ENCODE peak calls at places on chromosomes 12 and 14, in seven cellular contexts. V is nephron progenitor cell, W is neural crest cell, Q is brain microvascular endothelial cell, U is left lung, E is cardiac fibroblast, X is thoracic aorta. N is an unnamed sample.

GRCh38 chr12:124668602-124669001 is 101.2 kb upstream of the NCOR2 start:
- DNase-seq in V (no peak), W (no peak), Q (no peak), U (no peak), E (no peak), X (no peak), N (no peak)

GRCh38 chr14:90828642-90829487 is 12.6 kb upstream of the TTC7B start:
- DNase-seq in V (no peak), W (no peak), Q (no peak), U (no peak), E (no peak), X (no peak), N (no peak)

GRCh38 chr14:95164506-95164905 is 7.2 kb upstream of the DICER1 start:
- DNase-seq in V (no peak), W (no peak), Q (no peak), U (no peak), E (no peak), X (no peak), N (no peak)

GRCh38 chr12:92603741-92604432 is 98.9 kb upstream of the PLEKHG7 start:
- DNase-seq in V (no peak), W (no peak), Q (peak; percentile 11), U (no peak), E (peak; percentile 72), X (no peak), N (no peak)

GRCh38 chr12:106170285-106170684 is 31.5 kb upstream of the NUAK1 start:
- DNase-seq in V (no peak), W (no peak), Q (peak; percentile 73), U (no peak), E (peak; percentile 75), X (no peak), N (no peak)

GRCh38 chr14:68216957-68217356 is 397.4 kb downstream of the RAD51B start:
- DNase-seq in V (no peak), W (no peak), Q (no peak), U (no peak), E (no peak), X (no peak), N (no peak)

GRCh38 chr12:53115112-53115890 is 12.0 kb downstream of the SOAT2 start:
- DNase-seq in V (no peak), W (no peak), Q (no peak), U (peak; percentile 76), E (no peak), X (no peak), N (no peak)

GRCh38 chr12:96237465-96238077 is 43.4 kb downstream of the ELK3 start:
- DNase-seq in V (no peak), W (no peak), Q (peak; percentile 96), U (no peak), E (peak; percentile 96), X (peak; percentile 39), N (no peak)

GRCh38 chr14:34211732-34212131 is 250.3 kb downstream of the SPTSSA start:
- DNase-seq in V (no peak), W (no peak), Q (no peak), U (no peak), E (no peak), X (no peak), N (no peak)

GRCh38 chr12:50598321-50598862 is 93.6 kb downstream of the DIP2B start:
- DNase-seq in V (no peak), W (no peak), Q (peak; percentile 22), U (no peak), E (peak; percentile 70), X (no peak), N (no peak)

GRCh38 chr14:88352299-88353097 is 29.4 kb upstream of the KCNK10 start:
- DNase-seq in V (no peak), W (no peak), Q (no peak), U (no peak), E (peak; percentile 77), X (no peak), N (no peak)

GRCh38 chr14:66652736-66653135 is 144.8 kb downstream of the GPHN start:
- DNase-seq in V (peak; percentile 5), W (no peak), Q (no peak), U (no peak), E (no peak), X (no peak), N (no peak)

GRCh38 chr12:34600592-34601462 is 578.5 kb downstream of the ALG10 start:
- DNase-seq in V (no peak), W (no peak), Q (no peak), U (peak; percentile 67), E (no peak), X (no peak), N (no peak)

GRCh38 chr12:79420146-79420618 is 270.6 kb downstream of the PAWR start:
- DNase-seq in V (no peak), W (no peak), Q (peak; percentile 92), U (no peak), E (peak; percentile 95), X (no peak), N (no peak)

GRCh38 chr12:130124605-130125244 is 37.5 kb upstream of the FZD10 start:
- DNase-seq in V (no peak), W (no peak), Q (no peak), U (no peak), E (no peak), X (no peak), N (no peak)

GRCh38 chr12:70927356-70927755 is 6.8 kb upstream of the PTPRR start:
- DNase-seq in V (no peak), W (no peak), Q (no peak), U (no peak), E (no peak), X (no peak), N (no peak)

GRCh38 chr14:32327255-32327961 is 1.7 kb upstream of the AKAP6 start:
- DNase-seq in V (no peak), W (no peak), Q (no peak), U (no peak), E (no peak), X (no peak), N (no peak)

GRCh38 chr14:77909911-77910310 is 110.0 kb downstream of the ADCK1 start:
- DNase-seq in V (no peak), W (no peak), Q (no peak), U (no peak), E (no peak), X (no peak), N (no peak)

GRCh38 chr12:108752387-108752786 is 21.1 kb upstream of the CORO1C start:
- DNase-seq in V (no peak), W (no peak), Q (no peak), U (no peak), E (no peak), X (no peak), N (no peak)

GRCh38 chr14:104201063-104201462 is 62.7 kb downstream of the KIF26A start:
- DNase-seq in V (no peak), W (no peak), Q (no peak), U (peak; percentile 63), E (no peak), X (no peak), N (no peak)

GRCh38 chr14:81435578-81436295 is 35.6 kb upstream of the STON2 start:
- DNase-seq in V (peak; percentile 70), W (peak; percentile 27), Q (no peak), U (peak; percentile 85), E (peak; percentile 23), X (no peak), N (no peak)

GRCh38 chr12:50542448-50542847 is 37.7 kb downstream of the DIP2B start:
- DNase-seq in V (no peak), W (no peak), Q (peak; percentile 56), U (no peak), E (peak; percentile 58), X (no peak), N (no peak)

GRCh38 chr12:96078281-96078761 is 42.9 kb upstream of the LTA4H start:
- DNase-seq in V (no peak), W (no peak), Q (no peak), U (no peak), E (peak; percentile 29), X (no peak), N (no peak)

GRCh38 chr12:131711551-131712205 is 788 bp downstream of the SFSWAP start:
- DNase-seq in V (peak; percentile 26), W (no peak), Q (no peak), U (peak; percentile 76), E (no peak), X (no peak), N (no peak)

GRCh38 chr12:114240288-114240687 is 165.7 kb downstream of the TBX5 start:
- DNase-seq in V (peak; percentile 25), W (no peak), Q (no peak), U (peak; percentile 64), E (no peak), X (no peak), N (no peak)

GRCh38 chr12:114248527-114248926 is 157.4 kb downstream of the TBX5 start:
- DNase-seq in V (no peak), W (no peak), Q (no peak), U (no peak), E (no peak), X (no peak), N (no peak)

GRCh38 chr12:114241973-114242434 is 163.9 kb downstream of the TBX5 start:
- DNase-seq in V (no peak), W (no peak), Q (no peak), U (no peak), E (no peak), X (no peak), N (no peak)

DNA sequence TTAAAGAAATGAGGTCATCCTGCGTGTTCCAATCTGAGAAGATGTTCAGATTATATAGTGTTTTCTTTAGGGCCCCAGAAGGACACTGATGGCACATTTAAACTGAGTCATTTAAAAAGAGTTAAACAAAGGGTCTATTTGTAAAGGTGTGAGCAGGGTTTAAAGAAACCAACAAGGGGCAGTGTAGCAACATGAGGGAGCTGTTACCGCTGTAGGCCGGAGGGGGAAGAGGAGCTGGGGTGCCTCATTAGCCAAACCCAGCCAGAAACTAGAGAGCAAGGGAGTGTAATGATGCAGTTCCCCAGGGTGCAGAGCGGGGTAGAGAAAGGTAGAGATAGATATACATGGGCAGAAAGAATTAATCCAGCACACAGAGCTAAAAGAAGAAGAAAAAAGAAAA is 160.4 kb downstream of the TBX5 start:
- DNase-seq in V (no peak), W (no peak), Q (no peak), U (no peak), E (no peak), X (no peak), N (no peak)
- TF ChIP-seq CTCF in V (no peak), W (no peak), Q (no peak), U (no peak), E (no peak), X (no peak), N (no peak)

GRCh38 chr12:82383930-82384513 is 25.7 kb downstream of the METTL25 start:
- DNase-seq in V (no peak), W (no peak), Q (peak; percentile 25), U (no peak), E (peak; percentile 58), X (no peak), N (no peak)
- TF ChIP-seq CTCF in V (no peak), W (peak; percentile 66), Q (peak; percentile 51), U (peak; percentile 27), E (peak; percentile 45), X (peak; percentile 20), N (peak; percentile 29)

DNA sequence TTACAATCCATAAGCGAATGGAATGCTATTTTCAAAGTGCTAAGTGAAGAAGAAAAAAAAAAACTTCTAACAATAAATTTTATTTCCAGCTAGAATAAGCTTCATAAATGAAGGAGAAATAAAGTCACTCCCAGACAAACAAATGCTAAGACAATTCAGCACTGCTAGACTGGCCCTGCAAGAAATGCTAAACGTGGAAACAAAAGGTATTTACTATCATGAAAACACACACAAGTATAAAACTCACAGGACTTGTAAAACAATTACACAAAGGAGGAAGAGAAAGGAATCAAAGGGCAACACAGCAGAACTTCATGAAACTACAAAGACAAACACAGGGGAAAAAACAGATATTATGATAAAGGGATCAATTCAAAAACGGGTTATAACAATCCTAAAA is 85.8 kb upstream of the NELL2 start:
- DNase-seq in V (no peak), W (no peak), Q (no peak), U (no peak), E (no peak), X (no peak), N (no peak)
- TF ChIP-seq CTCF in V (no peak), W (no peak), Q (no peak), U (no peak), E (no peak), X (no peak), N (no peak)

GRCh38 chr14:105470812-105471771 is 3.5 kb upstream of the CRIP2 start:
- DNase-seq in V (peak; percentile 58), W (no peak), Q (no peak), U (no peak), E (no peak), X (no peak), N (no peak)
- TF ChIP-seq CTCF in V (peak; percentile 39), W (peak; percentile 44), Q (peak; percentile 40), U (no peak), E (peak; percentile 1), X (peak; percentile 7), N (peak; percentile 34)

N was measured in mesothelial cell of epicardium.